ENCODE peak calls at places on chromosomes 11 and 22, in nine cellular contexts. Q is left lung, S is tibial nerve, Y is astrocyte of the spinal cord, O is fibroblast of villous mesenchyme, A is AG10803, M is endodermal cell, H is HFF-Myc, B is esophagus squamous epithelium. F is an unnamed sample.

GRCh38 chr11:47083913-47084312 is 92.8 kb downstream of the ARFGAP2 start:
- DNase-seq in B (no peak), Y (peak), A (peak), O (peak), H (peak), S (no peak), M (no peak), Q (no peak), F (no peak)

GRCh38 chr22:50218996-50219727 is 18.4 kb downstream of the SELENOO start:
- DNase-seq in M (peak), O (peak), S (peak), H (peak), B (no peak), A (peak), Y (peak), Q (peak), F (no peak)

GRCh38 chr22:32202539-32203180 is 2.2 kb downstream of the RFPL2 start:
- DNase-seq in S (no peak), Y (peak), H (peak), Q (peak), O (peak), B (no peak), A (peak), M (peak), F (peak)

GRCh38 chr11:127070808-127071207 is 70.2 kb upstream of the KIRREL3 start:
- DNase-seq in O (no peak), A (no peak), Q (no peak), S (no peak), Y (no peak), M (no peak), B (no peak), H (no peak), F (no peak)

GRCh38 chr22:37701121-37701786 is 4.4 kb downstream of the TRIOBP start:
- DNase-seq in Q (peak), B (no peak), M (no peak), H (no peak), Y (no peak), S (no peak), A (no peak), O (peak), F (no peak)

GRCh38 chr11:12421386-12421785 is 44.0 kb downstream of the PARVA start:
- DNase-seq in S (no peak), O (no peak), A (no peak), Y (no peak), Q (no peak), M (peak), H (no peak), B (no peak), F (no peak)

GRCh38 chr11:83292709-83293435 is 6.7 kb upstream of the CCDC90B start:
- DNase-seq in O (peak), M (peak), B (no peak), S (peak), H (peak), Y (peak), Q (no peak), A (peak), F (peak)

GRCh38 chr11:130088909-130089668 is 19.4 kb downstream of the APLP2 start:
- DNase-seq in O (no peak), A (no peak), H (no peak), Q (no peak), S (no peak), B (no peak), Y (no peak), M (no peak), F (no peak)

GRCh38 chr11:1276061-1276790 is 33.2 kb downstream of the TOLLIP start:
- DNase-seq in A (no peak), B (no peak), Q (no peak), Y (no peak), M (no peak), O (no peak), H (no peak), S (no peak), F (no peak)

GRCh38 chr11:2787816-2788750 is 88.3 kb upstream of the KCNQ1OT1 start:
- DNase-seq in S (no peak), B (no peak), H (no peak), Y (no peak), O (no peak), Q (peak), A (no peak), M (peak), F (no peak)

GRCh38 chr11:2929880-2930704 is 872 bp upstream of the PHLDA2 start:
- DNase-seq in B (no peak), S (no peak), H (no peak), M (peak), Y (peak), Q (peak), A (peak), O (peak), F (peak)

GRCh38 chr11:69044111-69045013 is 4.4 kb upstream of the TPCN2 start:
- DNase-seq in O (peak), A (peak), H (peak), M (peak), S (peak), B (no peak), Y (peak), Q (peak), F (no peak)

GRCh38 chr11:844693-845644 is 2.3 kb downstream of the TSPAN4 start:
- DNase-seq in Q (peak), O (peak), A (peak), H (peak), B (no peak), M (peak), Y (peak), S (peak), F (peak)

GRCh38 chr11:71484248-71485062 is 31.5 kb downstream of the NADSYN1 start:
- DNase-seq in A (no peak), B (no peak), O (no peak), Q (no peak), H (no peak), Y (no peak), M (no peak), S (no peak), F (no peak)

GRCh38 chr22:23781065-23781464 is 5.7 kb upstream of the SMARCB1 start:
- DNase-seq in H (no peak), Y (no peak), Q (no peak), M (no peak), S (no peak), O (no peak), B (no peak), A (no peak), F (no peak)

GRCh38 chr22:39612811-39613548 is 42.4 kb downstream of the CACNA1I start:
- DNase-seq in A (no peak), H (no peak), O (no peak), S (no peak), Q (no peak), M (no peak), Y (no peak), B (no peak), F (no peak)

GRCh38 chr11:91776660-91777059 is 448.0 kb upstream of the FAT3 start:
- DNase-seq in A (no peak), Q (no peak), M (no peak), B (no peak), H (no peak), S (no peak), O (no peak), Y (no peak), F (no peak)

GRCh38 chr22:34129691-34130486 is 209.6 kb upstream of the LARGE1 start:
- DNase-seq in M (no peak), Q (no peak), O (no peak), B (no peak), A (no peak), S (no peak), H (no peak), Y (no peak), F (no peak)

GRCh38 chr11:83151274-83151977 is 5.5 kb upstream of the PCF11 start:
- DNase-seq in A (no peak), S (no peak), Q (no peak), O (no peak), M (no peak), H (no peak), B (no peak), Y (no peak), F (no peak)

GRCh38 chr11:113896156-113896879 is 8.3 kb upstream of the HTR3B start:
- DNase-seq in A (peak), O (peak), H (no peak), Q (no peak), B (no peak), Y (peak), S (peak), M (peak), F (peak)

GRCh38 chr22:40578171-40578570 is 58.3 kb downstream of the MRTFA start:
- DNase-seq in B (no peak), Y (no peak), H (no peak), S (no peak), O (no peak), Q (no peak), M (no peak), A (no peak), F (no peak)

GRCh38 chr11:121722431-121723256 is 269.9 kb upstream of the SORL1-AS1 start:
- DNase-seq in M (peak), A (peak), B (no peak), Y (peak), H (peak), Q (peak), O (peak), S (peak), F (peak)

GRCh38 chr22:28252539-28252938 is 333.5 kb upstream of the PITPNB start:
- DNase-seq in B (no peak), Y (no peak), A (no peak), M (no peak), O (no peak), S (no peak), H (no peak), Q (no peak), F (no peak)

GRCh38 chr11:120259241-120259640 is 19.3 kb downstream of the POU2F3 start:
- DNase-seq in M (no peak), Q (no peak), A (no peak), S (no peak), H (no peak), Y (no peak), B (no peak), O (no peak), F (no peak)

GRCh38 chr11:120257346-120257745 is 17.4 kb downstream of the POU2F3 start:
- DNase-seq in H (no peak), Y (no peak), Q (no peak), B (no peak), M (no peak), A (no peak), S (no peak), O (no peak), F (no peak)

GRCh38 chr11:120260616-120261015 is 20.7 kb downstream of the POU2F3 start:
- DNase-seq in H (no peak), Q (no peak), O (no peak), S (no peak), Y (no peak), A (no peak), M (no peak), B (no peak), F (no peak)

GRCh38 chr11:120258661-120259060 is 18.7 kb downstream of the POU2F3 start:
- DNase-seq in O (no peak), S (no peak), A (no peak), Y (no peak), M (peak), B (no peak), H (no peak), Q (no peak), F (no peak)

DNA sequence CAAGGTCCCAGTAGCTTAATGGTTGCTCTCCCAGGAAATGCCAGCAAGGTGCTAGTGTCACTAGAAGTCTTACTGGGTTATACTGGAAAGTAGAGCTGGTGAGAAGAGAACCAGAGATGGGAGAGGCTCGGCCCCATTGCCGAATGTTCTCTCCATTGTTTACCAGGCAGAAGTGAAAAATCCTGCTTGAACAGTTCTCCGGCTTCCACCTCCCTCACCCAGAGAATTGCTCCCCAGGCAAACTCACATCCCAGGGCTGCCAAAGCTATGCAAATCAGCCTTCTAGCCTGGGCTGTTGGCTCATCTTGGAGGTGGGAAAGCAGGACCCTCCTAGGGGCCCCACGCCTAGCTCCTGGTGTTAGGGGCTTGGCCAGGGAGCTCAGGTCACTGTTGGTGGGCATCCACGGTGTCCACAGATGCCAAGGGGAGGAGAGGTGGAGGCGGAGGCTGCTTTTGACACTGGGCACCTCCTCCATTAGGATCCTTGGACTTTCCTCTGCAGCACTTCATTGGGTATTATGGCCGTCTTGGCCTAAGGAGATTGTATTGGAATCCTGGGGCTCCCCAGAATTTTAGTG is 20.1 kb downstream of the POU2F3 start:
- DNase-seq in A (no peak), Q (no peak), B (no peak), S (no peak), H (no peak), M (no peak), O (no peak), Y (no peak), F (no peak)
- TF ChIP-seq CTCF in A (no peak), Q (no peak), B (no peak), S (no peak), H (no peak), M (no peak), O (no peak), Y (no peak), F (no peak)

GRCh38 chr11:118643142-118643994 is 36.0 kb downstream of the PHLDB1 start:
- DNase-seq in Q (no peak), B (no peak), O (no peak), M (no peak), H (no peak), A (no peak), Y (no peak), S (no peak), F (no peak)

GRCh38 chr11:118638726-118639125 is 31.3 kb downstream of the PHLDB1 start:
- DNase-seq in M (no peak), A (no peak), H (no peak), Q (no peak), Y (no peak), O (no peak), S (no peak), B (no peak), F (no peak)

GRCh38 chr11:118641463-118642019 is 34.1 kb downstream of the PHLDB1 start:
- DNase-seq in S (no peak), O (no peak), Y (no peak), B (no peak), A (no peak), M (no peak), H (no peak), Q (no peak), F (no peak)

GRCh38 chr11:118639899-118640298 is 32.5 kb downstream of the PHLDB1 start:
- DNase-seq in Y (no peak), Q (no peak), A (no peak), B (no peak), O (no peak), H (no peak), M (no peak), S (no peak), F (no peak)

DNA sequence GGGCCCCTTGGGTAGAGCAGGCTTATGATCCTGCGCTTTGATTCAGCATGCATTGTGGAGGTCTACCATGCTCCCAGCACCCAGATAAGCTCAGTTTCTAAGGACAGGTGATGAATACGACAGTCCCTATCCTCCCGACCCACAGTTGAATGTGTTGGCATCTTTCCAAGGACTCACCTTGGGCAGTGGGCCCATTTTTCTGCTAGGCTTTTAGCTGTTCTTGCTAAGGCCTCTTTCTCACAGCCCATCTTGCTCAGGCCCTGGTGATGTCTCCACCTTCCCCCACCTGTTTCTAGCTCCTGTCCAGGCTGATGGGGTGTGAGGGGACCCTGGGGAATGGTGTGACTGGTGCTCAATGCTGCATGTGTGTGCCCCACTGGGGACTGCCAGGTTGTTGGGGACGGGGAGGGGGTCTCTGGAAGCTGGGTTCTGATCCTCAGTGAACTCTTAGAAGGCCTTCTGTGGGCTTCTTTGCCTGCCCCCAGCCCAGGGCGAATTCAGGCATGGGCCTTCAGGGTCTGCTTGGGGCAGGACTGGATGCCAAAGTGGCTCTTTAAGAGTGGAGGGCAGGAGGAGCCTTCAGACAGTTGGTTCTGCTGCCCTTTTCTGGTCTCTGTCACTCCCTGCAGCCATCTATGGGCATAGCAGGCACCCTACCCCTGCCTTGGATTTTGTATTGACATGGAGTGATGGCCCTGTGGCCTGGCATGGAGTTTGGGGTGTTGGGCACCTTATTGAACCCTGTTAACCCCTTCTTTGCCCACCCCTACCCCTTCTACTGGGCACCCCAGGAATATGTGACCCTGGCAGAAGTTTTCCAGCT is 33.1 kb downstream of the PHLDB1 start:
- DNase-seq in H (no peak), A (no peak), S (no peak), O (no peak), Q (no peak), M (no peak), Y (no peak), B (no peak), F (no peak)
- TF ChIP-seq CTCF in H (no peak), A (no peak), S (peak), O (peak), Q (no peak), M (peak), Y (peak), B (peak), F (no peak)

DNA sequence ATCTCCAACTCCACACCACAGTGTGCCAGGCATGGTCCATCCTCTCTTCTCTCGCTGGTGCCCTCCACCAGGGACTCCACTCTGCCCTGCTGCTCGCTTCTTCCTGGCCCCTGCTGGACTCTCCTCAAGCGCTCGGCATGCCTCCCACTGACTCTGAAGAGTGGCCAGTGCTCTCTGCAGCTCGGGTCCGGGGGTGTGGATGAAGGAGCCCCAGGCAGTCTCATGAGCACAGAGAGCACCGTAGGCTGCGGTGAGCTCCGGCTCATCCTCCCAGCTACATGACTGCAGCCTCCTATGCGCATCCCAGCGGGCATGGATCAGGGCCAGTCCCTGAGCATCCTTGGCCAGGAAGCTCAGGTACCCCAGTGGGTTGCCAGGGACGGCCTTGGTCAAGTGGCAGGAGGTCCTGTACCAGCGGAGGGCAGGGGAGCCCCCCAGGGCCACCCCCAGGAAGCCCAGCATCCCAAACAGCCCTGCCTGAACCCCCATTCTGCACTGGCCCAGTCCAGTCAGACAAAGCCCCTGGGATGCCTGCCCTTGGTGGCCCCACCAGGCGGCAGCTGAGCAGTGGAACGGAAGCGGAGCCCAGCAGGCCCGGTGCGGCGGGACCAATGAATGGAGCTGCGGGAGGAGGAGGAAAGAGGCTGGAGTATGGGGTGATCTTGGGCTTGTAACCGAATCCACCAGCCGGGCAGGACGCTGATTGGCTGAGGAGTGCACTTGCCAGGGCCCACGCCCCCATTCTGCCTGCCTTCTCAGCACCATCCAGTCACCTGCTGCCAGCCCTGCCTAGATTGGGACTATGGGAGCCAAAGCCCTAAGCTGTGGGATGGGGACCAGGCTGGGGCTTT is at the start of gene PLA2G3:
- DNase-seq in H (peak), M (peak), B (no peak), S (no peak), Y (peak), A (no peak), O (peak), Q (peak), F (no peak)
- TF ChIP-seq CTCF in H (no peak), M (peak), B (peak), S (no peak), Y (peak), A (no peak), O (peak), Q (no peak), F (no peak)

GRCh38 chr11:125224391-125225015 is 60.0 kb downstream of the PKNOX2 start:
- DNase-seq in Q (no peak), A (no peak), H (no peak), O (peak), S (peak), B (no peak), M (peak), Y (peak), F (peak)
- TF ChIP-seq CTCF in Q (no peak), A (no peak), H (peak), O (peak), S (peak), B (no peak), M (peak), Y (peak), F (no peak)

DNA sequence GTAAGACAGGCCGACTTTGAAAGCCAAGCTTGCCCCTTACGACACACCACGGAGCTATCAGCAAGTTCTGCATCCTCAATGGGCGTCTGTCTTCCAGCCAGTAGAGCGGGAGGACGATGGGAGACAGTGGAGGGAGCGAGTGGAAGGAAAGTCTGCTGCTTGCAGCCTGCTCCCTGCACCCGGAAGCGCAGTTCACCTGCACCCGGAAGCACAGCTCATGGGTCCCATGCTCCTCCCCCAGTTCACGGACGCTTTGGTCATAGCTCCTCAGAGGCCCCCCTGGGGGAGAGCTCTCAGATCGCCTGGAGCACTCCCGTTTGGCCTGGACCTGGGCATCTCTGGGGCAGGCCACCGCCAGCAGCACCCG is 51.3 kb downstream of the FBLN1 start:
- DNase-seq in M (no peak), O (no peak), Y (no peak), H (no peak), S (no peak), B (no peak), Q (no peak), A (no peak), F (no peak)
- TF ChIP-seq CTCF in M (peak), O (no peak), Y (no peak), H (no peak), S (no peak), B (no peak), Q (no peak), A (no peak), F (no peak)

DNA sequence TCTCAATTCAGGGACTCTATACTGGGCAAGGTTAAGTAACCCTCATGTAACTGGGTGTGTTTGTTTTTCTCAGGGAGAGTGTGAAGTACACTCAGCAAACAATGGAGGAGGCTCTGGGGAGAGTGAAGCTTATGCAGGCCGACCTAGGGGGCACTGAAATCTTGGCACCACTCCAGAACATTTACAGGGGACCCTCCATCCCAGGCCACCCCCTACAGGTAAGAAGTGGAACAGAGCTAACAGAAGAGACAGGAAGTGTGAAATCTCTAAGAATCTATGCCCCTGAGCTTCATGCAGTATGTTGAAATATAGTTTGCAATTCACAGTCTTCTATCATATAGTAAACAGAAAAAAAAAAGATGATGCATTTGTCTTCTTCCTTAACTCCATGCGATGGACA is 8.3 kb downstream of the VWA5A start:
- DNase-seq in B (no peak), Y (no peak), O (no peak), M (peak), A (no peak), H (no peak), S (no peak), Q (no peak), F (no peak)
- TF ChIP-seq CTCF in B (no peak), Y (no peak), O (no peak), M (peak), A (peak), H (peak), S (no peak), Q (no peak), F (no peak)